ENCODE peak calls at places on chromosomes 5 and 9, in ten cellular contexts. One of them, this sample, is unnamed.

GRCh38 chr9:130570200-130570599 is 9.2 kb upstream of the FUBP3 start:
- DNase-seq in nephron progenitor cell: no peak
- DNase-seq in psoas muscle: no peak
- DNase-seq in lower leg skin: no peak
- DNase-seq in HFF-Myc: peak; percentile 31
- DNase-seq in CD8-positive, alpha-beta T cell: no peak
- DNase-seq in cardiac fibroblast: peak; percentile 47
- DNase-seq in neural crest cell: no peak
- DNase-seq in endodermal cell: no peak
- DNase-seq in lung: no peak
- DNase-seq in this sample: no peak

GRCh38 chr5:113864437-113864836 is 350.9 kb downstream of the YTHDC2 start:
- DNase-seq in lung: no peak
- DNase-seq in lower leg skin: no peak
- DNase-seq in nephron progenitor cell: no peak
- DNase-seq in psoas muscle: no peak
- DNase-seq in endodermal cell: no peak
- DNase-seq in neural crest cell: no peak
- DNase-seq in HFF-Myc: no peak
- DNase-seq in CD8-positive, alpha-beta T cell: no peak
- DNase-seq in cardiac fibroblast: no peak
- DNase-seq in this sample: no peak

GRCh38 chr5:9409413-9410089 is 136.3 kb downstream of the SEMA5A start:
- DNase-seq in cardiac fibroblast: no peak
- DNase-seq in lung: no peak
- DNase-seq in HFF-Myc: no peak
- DNase-seq in CD8-positive, alpha-beta T cell: no peak
- DNase-seq in neural crest cell: no peak
- DNase-seq in endodermal cell: no peak
- DNase-seq in psoas muscle: no peak
- DNase-seq in nephron progenitor cell: no peak
- DNase-seq in lower leg skin: no peak
- DNase-seq in this sample: no peak

GRCh38 chr9:74803366-74804017 is 84.2 kb downstream of the TRPM6 start:
- DNase-seq in nephron progenitor cell: no peak
- DNase-seq in endodermal cell: no peak
- DNase-seq in CD8-positive, alpha-beta T cell: no peak
- DNase-seq in cardiac fibroblast: no peak
- DNase-seq in lung: no peak
- DNase-seq in HFF-Myc: no peak
- DNase-seq in psoas muscle: no peak
- DNase-seq in neural crest cell: no peak
- DNase-seq in lower leg skin: no peak
- DNase-seq in this sample: no peak

GRCh38 chr5:9869616-9870288 is 239.6 kb upstream of the TAS2R1 start:
- DNase-seq in nephron progenitor cell: no peak
- DNase-seq in cardiac fibroblast: peak; percentile 24
- DNase-seq in HFF-Myc: peak; percentile 54
- DNase-seq in neural crest cell: no peak
- DNase-seq in endodermal cell: no peak
- DNase-seq in CD8-positive, alpha-beta T cell: no peak
- DNase-seq in lung: no peak
- DNase-seq in psoas muscle: no peak
- DNase-seq in lower leg skin: no peak
- DNase-seq in this sample: no peak

GRCh38 chr5:135392256-135392655 is 6.8 kb downstream of the MACROH2A1 start:
- DNase-seq in cardiac fibroblast: peak; percentile 52
- DNase-seq in neural crest cell: no peak
- DNase-seq in endodermal cell: no peak
- DNase-seq in psoas muscle: no peak
- DNase-seq in nephron progenitor cell: no peak
- DNase-seq in CD8-positive, alpha-beta T cell: no peak
- DNase-seq in lung: no peak
- DNase-seq in HFF-Myc: no peak
- DNase-seq in lower leg skin: no peak
- DNase-seq in this sample: no peak

GRCh38 chr9:138009456-138010273 is 132.1 kb downstream of the CACNA1B start:
- DNase-seq in lung: peak; percentile 19
- DNase-seq in lower leg skin: no peak
- DNase-seq in neural crest cell: no peak
- DNase-seq in CD8-positive, alpha-beta T cell: no peak
- DNase-seq in HFF-Myc: no peak
- DNase-seq in cardiac fibroblast: no peak
- DNase-seq in nephron progenitor cell: no peak
- DNase-seq in psoas muscle: peak; percentile 50
- DNase-seq in endodermal cell: peak; percentile 32
- DNase-seq in this sample: no peak

GRCh38 chr5:151082976-151083651 is 2.3 kb upstream of the TNIP1 start:
- DNase-seq in nephron progenitor cell: no peak
- DNase-seq in psoas muscle: peak; percentile 74
- DNase-seq in cardiac fibroblast: no peak
- DNase-seq in neural crest cell: no peak
- DNase-seq in endodermal cell: no peak
- DNase-seq in HFF-Myc: no peak
- DNase-seq in CD8-positive, alpha-beta T cell: no peak
- DNase-seq in lower leg skin: no peak
- DNase-seq in lung: peak; percentile 62
- DNase-seq in this sample: no peak

GRCh38 chr9:89961616-89962341 is 357.0 kb downstream of the GADD45G start:
- DNase-seq in endodermal cell: no peak
- DNase-seq in nephron progenitor cell: no peak
- DNase-seq in CD8-positive, alpha-beta T cell: no peak
- DNase-seq in HFF-Myc: no peak
- DNase-seq in neural crest cell: no peak
- DNase-seq in lower leg skin: no peak
- DNase-seq in cardiac fibroblast: peak; percentile 14
- DNase-seq in psoas muscle: no peak
- DNase-seq in lung: no peak
- DNase-seq in this sample: no peak

GRCh38 chr5:153256-153655 is 38.0 kb upstream of the LRRC14B start:
- DNase-seq in cardiac fibroblast: no peak
- DNase-seq in HFF-Myc: no peak
- DNase-seq in lung: no peak
- DNase-seq in nephron progenitor cell: no peak
- DNase-seq in endodermal cell: no peak
- DNase-seq in CD8-positive, alpha-beta T cell: no peak
- DNase-seq in lower leg skin: no peak
- DNase-seq in psoas muscle: no peak
- DNase-seq in neural crest cell: no peak
- DNase-seq in this sample: no peak

GRCh38 chr5:112795944-112796678 is 58.4 kb downstream of the APC start:
- DNase-seq in neural crest cell: no peak
- DNase-seq in endodermal cell: no peak
- DNase-seq in cardiac fibroblast: no peak
- DNase-seq in HFF-Myc: no peak
- DNase-seq in lower leg skin: no peak
- DNase-seq in nephron progenitor cell: no peak
- DNase-seq in psoas muscle: no peak
- DNase-seq in lung: no peak
- DNase-seq in CD8-positive, alpha-beta T cell: no peak
- DNase-seq in this sample: no peak

GRCh38 chr5:177035982-177036381 is 13.5 kb downstream of the ZNF346 start:
- DNase-seq in cardiac fibroblast: no peak
- DNase-seq in neural crest cell: no peak
- DNase-seq in psoas muscle: no peak
- DNase-seq in lung: no peak
- DNase-seq in HFF-Myc: peak; percentile 24
- DNase-seq in CD8-positive, alpha-beta T cell: no peak
- DNase-seq in nephron progenitor cell: peak; percentile 7
- DNase-seq in lower leg skin: no peak
- DNase-seq in endodermal cell: peak; percentile 85
- DNase-seq in this sample: no peak

GRCh38 chr9:71209890-71210289 is 88.5 kb upstream of the TRPM3 start:
- DNase-seq in endodermal cell: no peak
- DNase-seq in psoas muscle: no peak
- DNase-seq in neural crest cell: no peak
- DNase-seq in HFF-Myc: no peak
- DNase-seq in CD8-positive, alpha-beta T cell: no peak
- DNase-seq in cardiac fibroblast: no peak
- DNase-seq in nephron progenitor cell: no peak
- DNase-seq in lower leg skin: no peak
- DNase-seq in lung: no peak
- DNase-seq in this sample: no peak

GRCh38 chr5:2530609-2531008 is 220.9 kb downstream of the IRX2 start:
- DNase-seq in lower leg skin: no peak
- DNase-seq in neural crest cell: no peak
- DNase-seq in CD8-positive, alpha-beta T cell: no peak
- DNase-seq in HFF-Myc: no peak
- DNase-seq in cardiac fibroblast: no peak
- DNase-seq in psoas muscle: no peak
- DNase-seq in endodermal cell: no peak
- DNase-seq in lung: no peak
- DNase-seq in nephron progenitor cell: no peak
- DNase-seq in this sample: no peak

GRCh38 chr9:112546149-112547012 is 59.8 kb downstream of the KIAA1958 start:
- DNase-seq in psoas muscle: no peak
- DNase-seq in lower leg skin: no peak
- DNase-seq in neural crest cell: no peak
- DNase-seq in nephron progenitor cell: no peak
- DNase-seq in endodermal cell: no peak
- DNase-seq in cardiac fibroblast: no peak
- DNase-seq in CD8-positive, alpha-beta T cell: no peak
- DNase-seq in HFF-Myc: no peak
- DNase-seq in lung: no peak
- DNase-seq in this sample: no peak

GRCh38 chr5:128536861-128537305 is 1.2 kb downstream of the FBN2 start:
- DNase-seq in neural crest cell: no peak
- DNase-seq in lower leg skin: no peak
- DNase-seq in cardiac fibroblast: peak; percentile 39
- DNase-seq in HFF-Myc: no peak
- DNase-seq in lung: no peak
- DNase-seq in CD8-positive, alpha-beta T cell: no peak
- DNase-seq in nephron progenitor cell: peak; percentile 49
- DNase-seq in psoas muscle: no peak
- DNase-seq in endodermal cell: peak; percentile 76
- DNase-seq in this sample: peak; percentile 23

GRCh38 chr9:128802482-128802881 is 15.4 kb downstream of the TBC1D13 start:
- DNase-seq in CD8-positive, alpha-beta T cell: no peak
- DNase-seq in psoas muscle: no peak
- DNase-seq in cardiac fibroblast: no peak
- DNase-seq in lung: no peak
- DNase-seq in HFF-Myc: no peak
- DNase-seq in lower leg skin: no peak
- DNase-seq in endodermal cell: no peak
- DNase-seq in nephron progenitor cell: no peak
- DNase-seq in neural crest cell: no peak
- DNase-seq in this sample: no peak

GRCh38 chr9:132923346-132923902 is 21.0 kb downstream of the TSC1 start:
- DNase-seq in lower leg skin: no peak
- DNase-seq in cardiac fibroblast: no peak
- DNase-seq in endodermal cell: no peak
- DNase-seq in CD8-positive, alpha-beta T cell: no peak
- DNase-seq in nephron progenitor cell: no peak
- DNase-seq in psoas muscle: no peak
- DNase-seq in neural crest cell: no peak
- DNase-seq in lung: no peak
- DNase-seq in HFF-Myc: no peak
- DNase-seq in this sample: no peak

GRCh38 chr9:14395300-14396082 is 81.5 kb upstream of the NFIB start:
- DNase-seq in nephron progenitor cell: no peak
- DNase-seq in cardiac fibroblast: no peak
- DNase-seq in psoas muscle: peak; percentile 56
- DNase-seq in lower leg skin: no peak
- DNase-seq in HFF-Myc: no peak
- DNase-seq in lung: no peak
- DNase-seq in CD8-positive, alpha-beta T cell: no peak
- DNase-seq in endodermal cell: no peak
- DNase-seq in neural crest cell: no peak
- DNase-seq in this sample: no peak

GRCh38 chr5:127864511-127864910 is 161.3 kb downstream of the CCDC192 start:
- DNase-seq in endodermal cell: no peak
- DNase-seq in psoas muscle: no peak
- DNase-seq in HFF-Myc: no peak
- DNase-seq in nephron progenitor cell: no peak
- DNase-seq in lung: no peak
- DNase-seq in lower leg skin: no peak
- DNase-seq in neural crest cell: no peak
- DNase-seq in cardiac fibroblast: no peak
- DNase-seq in CD8-positive, alpha-beta T cell: no peak
- DNase-seq in this sample: no peak

GRCh38 chr5:134582941-134583340 is 49.7 kb downstream of the SAR1B start:
- DNase-seq in cardiac fibroblast: no peak
- DNase-seq in nephron progenitor cell: no peak
- DNase-seq in HFF-Myc: no peak
- DNase-seq in lower leg skin: no peak
- DNase-seq in lung: no peak
- DNase-seq in neural crest cell: no peak
- DNase-seq in CD8-positive, alpha-beta T cell: no peak
- DNase-seq in psoas muscle: peak; percentile 17
- DNase-seq in endodermal cell: no peak
- DNase-seq in this sample: no peak

GRCh38 chr5:140547508-140548299 is at the start of gene EIF4EBP3:
- DNase-seq in neural crest cell: peak; percentile 83
- DNase-seq in nephron progenitor cell: peak; percentile 93
- DNase-seq in CD8-positive, alpha-beta T cell: peak; percentile 74
- DNase-seq in endodermal cell: peak; percentile 99
- DNase-seq in cardiac fibroblast: peak; percentile 98
- DNase-seq in psoas muscle: peak; percentile 99
- DNase-seq in lung: peak; percentile 96
- DNase-seq in HFF-Myc: peak; percentile 87
- DNase-seq in lower leg skin: peak; percentile 97
- DNase-seq in this sample: peak; percentile 95
- TF ChIP-seq CTCF in neural crest cell: peak; percentile 70
- TF ChIP-seq CTCF in nephron progenitor cell: peak; percentile 55
- TF ChIP-seq CTCF in CD8-positive, alpha-beta T cell: peak; percentile 72
- TF ChIP-seq CTCF in endodermal cell: peak; percentile 76
- TF ChIP-seq CTCF in cardiac fibroblast: peak; percentile 71
- TF ChIP-seq CTCF in psoas muscle: peak; percentile 66
- TF ChIP-seq CTCF in lung: peak; percentile 39
- TF ChIP-seq CTCF in HFF-Myc: peak; percentile 35
- TF ChIP-seq CTCF in lower leg skin: no peak
- TF ChIP-seq CTCF in this sample: peak; percentile 70

GRCh38 chr5:58459860-58460726 is at the start of gene PLK2:
- DNase-seq in endodermal cell: peak; percentile 95
- DNase-seq in lower leg skin: peak; percentile 94
- DNase-seq in HFF-Myc: peak; percentile 77
- DNase-seq in nephron progenitor cell: peak; percentile 94
- DNase-seq in neural crest cell: peak; percentile 83
- DNase-seq in cardiac fibroblast: peak; percentile 99
- DNase-seq in CD8-positive, alpha-beta T cell: peak; percentile 86
- DNase-seq in psoas muscle: peak; percentile 96
- DNase-seq in lung: peak; percentile 93
- DNase-seq in this sample: peak; percentile 93
- TF ChIP-seq CTCF in endodermal cell: peak; percentile 60
- TF ChIP-seq CTCF in lower leg skin: no peak
- TF ChIP-seq CTCF in HFF-Myc: no peak
- TF ChIP-seq CTCF in nephron progenitor cell: no peak
- TF ChIP-seq CTCF in neural crest cell: peak; percentile 50
- TF ChIP-seq CTCF in cardiac fibroblast: peak; percentile 45
- TF ChIP-seq CTCF in CD8-positive, alpha-beta T cell: no peak
- TF ChIP-seq CTCF in psoas muscle: peak; percentile 53
- TF ChIP-seq CTCF in lung: peak; percentile 33
- TF ChIP-seq CTCF in this sample: no peak

GRCh38 chr9:3647652-3648051 is 121.9 kb upstream of the RFX3 start:
- DNase-seq in cardiac fibroblast: no peak
- DNase-seq in neural crest cell: no peak
- DNase-seq in HFF-Myc: no peak
- DNase-seq in nephron progenitor cell: no peak
- DNase-seq in psoas muscle: no peak
- DNase-seq in endodermal cell: no peak
- DNase-seq in lower leg skin: no peak
- DNase-seq in lung: no peak
- DNase-seq in CD8-positive, alpha-beta T cell: no peak
- DNase-seq in this sample: no peak
- TF ChIP-seq CTCF in cardiac fibroblast: no peak
- TF ChIP-seq CTCF in neural crest cell: no peak
- TF ChIP-seq CTCF in HFF-Myc: no peak
- TF ChIP-seq CTCF in nephron progenitor cell: no peak
- TF ChIP-seq CTCF in psoas muscle: no peak
- TF ChIP-seq CTCF in endodermal cell: no peak
- TF ChIP-seq CTCF in lower leg skin: no peak
- TF ChIP-seq CTCF in lung: no peak
- TF ChIP-seq CTCF in CD8-positive, alpha-beta T cell: no peak
- TF ChIP-seq CTCF in this sample: no peak

GRCh38 chr9:26946753-26947727 is at the start of gene PLAA:
- DNase-seq in HFF-Myc: peak; percentile 81
- DNase-seq in neural crest cell: peak; percentile 68
- DNase-seq in cardiac fibroblast: peak; percentile 90
- DNase-seq in endodermal cell: peak; percentile 97
- DNase-seq in psoas muscle: peak; percentile 95
- DNase-seq in CD8-positive, alpha-beta T cell: peak; percentile 62
- DNase-seq in nephron progenitor cell: peak; percentile 80
- DNase-seq in lung: peak; percentile 89
- DNase-seq in lower leg skin: peak; percentile 85
- DNase-seq in this sample: peak; percentile 80
- TF ChIP-seq CTCF in HFF-Myc: no peak
- TF ChIP-seq CTCF in neural crest cell: peak; percentile 22
- TF ChIP-seq CTCF in cardiac fibroblast: no peak
- TF ChIP-seq CTCF in endodermal cell: peak; percentile 48
- TF ChIP-seq CTCF in psoas muscle: peak; percentile 26
- TF ChIP-seq CTCF in CD8-positive, alpha-beta T cell: no peak
- TF ChIP-seq CTCF in nephron progenitor cell: no peak
- TF ChIP-seq CTCF in lung: no peak
- TF ChIP-seq CTCF in lower leg skin: no peak
- TF ChIP-seq CTCF in this sample: no peak